ENCODE peak calls at places on chromosomes 16 and 17, in four cellular contexts. S is left ventricle myocardium inferior, G is endothelial cell of umbilical vein, Y is cardiac muscle cell. C is an unnamed sample.

GRCh38 chr16:8859913-8860881 is 8.6 kb downstream of the CARHSP1 start:
- DNase-seq in S (peak), G (peak), Y (no peak), C (no peak)

GRCh38 chr17:27536781-27537180 is 80.5 kb downstream of the KSR1 start:
- DNase-seq in S (no peak), G (no peak), Y (no peak), C (no peak)

GRCh38 chr16:57619606-57620315 is 8.7 kb upstream of the ADGRG1 start:
- DNase-seq in S (no peak), G (no peak), Y (no peak), C (no peak)

GRCh38 chr17:48998557-48999440 is 1.6 kb downstream of the IGF2BP1 start:
- DNase-seq in S (no peak), G (peak), Y (peak), C (no peak)

GRCh38 chr16:15524966-15525365 is 90.6 kb downstream of the BMERB1 start:
- DNase-seq in S (no peak), G (no peak), Y (no peak), C (no peak)

GRCh38 chr16:54286330-54287017 is at the start of gene IRX3:
- DNase-seq in S (peak), G (peak), Y (peak), C (peak)

GRCh38 chr17:7435676-7436555 is 681 bp downstream of the TMEM102 start:
- DNase-seq in S (peak), G (peak), Y (peak), C (no peak)

GRCh38 chr17:67021196-67021595 is 23.2 kb upstream of the CACNG1 start:
- DNase-seq in S (no peak), G (no peak), Y (no peak), C (no peak)

GRCh38 chr17:28702752-28703150 is 8.9 kb downstream of the PROCA1 start:
- DNase-seq in S (no peak), G (no peak), Y (no peak), C (no peak)

GRCh38 chr17:44197980-44198720 is 1.5 kb downstream of the ATXN7L3 start:
- DNase-seq in S (no peak), G (peak), Y (peak), C (no peak)

GRCh38 chr17:13409455-13409854 is 192.3 kb downstream of the HS3ST3A1 start:
- DNase-seq in S (no peak), G (no peak), Y (no peak), C (no peak)

GRCh38 chr17:18946536-18946935 is 5.4 kb upstream of the SLC5A10 start:
- DNase-seq in S (no peak), G (no peak), Y (peak), C (no peak)

GRCh38 chr16:68086336-68086821 is 1.2 kb downstream of the NFATC3 start:
- DNase-seq in S (no peak), G (peak), Y (peak), C (no peak)

GRCh38 chr17:71460943-71461342 is 659.9 kb upstream of the SOX9 start:
- DNase-seq in S (no peak), G (no peak), Y (peak), C (peak)

GRCh38 chr16:30697264-30698138 is 1.5 kb upstream of the SRCAP start:
- DNase-seq in S (no peak), G (no peak), Y (peak), C (no peak)

GRCh38 chr17:13415877-13416416 is 185.8 kb downstream of the HS3ST3A1 start:
- DNase-seq in S (peak), G (no peak), Y (peak), C (no peak)

GRCh38 chr16:9545500-9546437 is 454.3 kb downstream of the HAPSTR1 start:
- DNase-seq in S (no peak), G (no peak), Y (no peak), C (no peak)

GRCh38 chr16:73172621-73173312 is 124.8 kb upstream of the ZFHX3 start:
- DNase-seq in S (peak), G (peak), Y (peak), C (peak)

GRCh38 chr16:48525201-48526057 is 84.6 kb downstream of the N4BP1 start:
- DNase-seq in S (no peak), G (no peak), Y (no peak), C (no peak)

GRCh38 chr16:82641336-82641984 is 14.7 kb downstream of the CDH13 start:
- DNase-seq in S (no peak), G (peak), Y (no peak), C (no peak)

DNA sequence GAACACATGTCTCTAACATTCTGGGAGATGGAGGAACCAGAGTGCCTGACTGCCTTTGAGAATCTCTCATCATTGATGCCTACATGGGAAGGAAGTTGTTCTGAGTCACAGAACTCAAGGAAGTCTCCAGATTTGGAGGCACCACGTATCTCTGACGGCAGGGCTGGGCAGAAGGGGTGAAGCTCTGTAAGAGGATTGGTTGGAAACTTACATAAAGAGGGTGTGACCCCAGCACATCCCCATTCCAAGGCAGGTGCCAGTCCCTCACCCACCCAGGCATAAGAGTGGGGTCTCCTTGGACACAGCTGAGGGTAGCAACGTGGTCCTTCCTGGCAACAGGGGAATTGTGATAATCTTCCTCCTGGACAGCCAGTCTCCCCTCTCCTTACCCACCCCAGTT is 17.4 kb downstream of the TNFRSF13B start:
- DNase-seq in S (no peak), G (no peak), Y (no peak), C (no peak)
- H3K27ac ChIP-seq in S (no peak), G (no peak), Y (no peak), C (peak)

GRCh38 chr17:66021757-66022156 is 170.2 kb downstream of the CEP112 start:
- DNase-seq in S (no peak), G (no peak), Y (no peak), C (no peak)

GRCh38 chr17:66018786-66019185 is 173.1 kb downstream of the CEP112 start:
- DNase-seq in S (no peak), G (peak), Y (no peak), C (no peak)

GRCh38 chr17:66016231-66016630 is 175.7 kb downstream of the CEP112 start:
- DNase-seq in S (no peak), G (no peak), Y (no peak), C (no peak)
- H3K27ac ChIP-seq in S (no peak), G (no peak), Y (no peak), C (no peak)

DNA sequence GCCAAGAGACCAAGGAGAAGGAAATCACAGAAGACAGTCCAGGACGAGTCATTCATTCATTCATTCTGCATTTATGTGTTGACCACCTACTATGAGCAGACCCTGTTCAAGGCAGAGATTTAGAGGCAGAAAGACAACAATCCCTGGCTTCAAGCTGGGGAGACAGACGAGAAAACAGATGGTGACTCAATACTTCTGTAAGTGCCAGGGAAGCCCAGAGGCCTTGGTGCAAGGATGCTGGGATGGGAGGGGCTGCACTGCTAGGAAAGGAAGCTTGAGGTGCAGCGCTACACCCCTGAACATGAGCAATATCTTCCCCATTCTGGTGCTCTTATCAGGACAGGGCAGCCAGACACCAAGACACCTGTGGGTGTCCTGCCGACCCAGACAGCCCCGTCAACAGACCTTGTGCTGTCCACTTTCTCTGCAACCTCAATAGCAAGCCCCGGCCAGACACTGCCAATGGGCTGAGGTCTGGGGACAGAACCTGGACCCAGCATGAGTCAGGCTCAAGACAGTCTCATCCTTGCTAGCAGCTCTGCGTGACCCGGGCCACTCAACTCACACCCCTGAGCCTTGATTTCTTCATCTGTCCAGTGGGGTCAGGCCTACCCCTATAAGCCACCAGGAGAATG is 163.5 kb downstream of the COPRS start:
- DNase-seq in S (no peak), G (no peak), Y (no peak), C (no peak)
- H3K27ac ChIP-seq in S (peak), G (no peak), Y (peak), C (no peak)

GRCh38 chr17:42096360-42097111 is 1.7 kb downstream of the ZNF385C start:
- DNase-seq in S (no peak), G (no peak), Y (no peak), C (no peak)

GRCh38 chr17:42094375-42095069 is 3.8 kb downstream of the ZNF385C start:
- DNase-seq in S (no peak), G (no peak), Y (no peak), C (no peak)

GRCh38 chr17:42101513-42102292 is 3.4 kb upstream of the ZNF385C start:
- DNase-seq in S (peak), G (peak), Y (peak), C (peak)

GRCh38 chr17:42097691-42098661 is at the start of gene ZNF385C:
- DNase-seq in S (no peak), G (no peak), Y (peak), C (no peak)

GRCh38 chr17:42098747-42099399 is 600 bp upstream of the ZNF385C start:
- DNase-seq in S (no peak), G (no peak), Y (no peak), C (no peak)
- H3K27ac ChIP-seq in S (no peak), G (no peak), Y (no peak), C (no peak)

GRCh38 chr17:16417896-16418683 is 2.7 kb downstream of the TRPV2 start:
- DNase-seq in S (no peak), G (no peak), Y (no peak), C (no peak)

GRCh38 chr17:16419929-16420271 is 4.5 kb downstream of the TRPV2 start:
- DNase-seq in S (no peak), G (no peak), Y (no peak), C (no peak)

GRCh38 chr17:16419074-16419928 is 3.9 kb downstream of the TRPV2 start:
- DNase-seq in S (no peak), G (peak), Y (no peak), C (no peak)

GRCh38 chr17:16417399-16417798 is 2.0 kb downstream of the TRPV2 start:
- DNase-seq in S (no peak), G (no peak), Y (no peak), C (no peak)

GRCh38 chr17:16418684-16419066 is 3.3 kb downstream of the TRPV2 start:
- DNase-seq in S (no peak), G (no peak), Y (no peak), C (no peak)
- H3K27ac ChIP-seq in S (peak), G (peak), Y (no peak), C (no peak)

GRCh38 chr16:28179354-28179753 is 32.4 kb downstream of the XPO6 start:
- DNase-seq in S (no peak), G (no peak), Y (no peak), C (no peak)
- H3K27ac ChIP-seq in S (no peak), G (peak), Y (no peak), C (no peak)